ENCODE peak calls at places on chromosomes 2 and 18, in five cellular contexts. L, Z, S, Q and W are unnamed samples.

GRCh38 chr2:17877811-17878221 is 651 bp upstream of the KCNS3 start:
- DNase-seq in Z (no peak), S (no peak), Q (no peak), L (no peak), W (no peak)

GRCh38 chr2:12046641-12047040 is 300.2 kb downstream of the LPIN1 start:
- DNase-seq in S (no peak), L (no peak), Z (no peak), Q (no peak), W (no peak)

GRCh38 chr18:39053569-39053968 is 1488.0 kb upstream of the CELF4 start:
- DNase-seq in Q (peak), L (no peak), Z (no peak), S (no peak), W (no peak)

GRCh38 chr2:233852056-233852455 is 2.3 kb downstream of the HJURP start:
- DNase-seq in Q (no peak), L (no peak), Z (no peak), S (no peak), W (no peak)

GRCh38 chr18:11419336-11419735 is 190.1 kb upstream of the SLC35G4 start:
- DNase-seq in S (no peak), Z (no peak), Q (no peak), L (no peak), W (no peak)

GRCh38 chr2:160649698-160650097 is 156.1 kb upstream of the RBMS1 start:
- DNase-seq in Q (no peak), Z (no peak), L (no peak), S (no peak), W (no peak)

GRCh38 chr2:160286541-160286940 is 86.5 kb upstream of the ITGB6 start:
- DNase-seq in Q (no peak), Z (no peak), S (no peak), L (no peak), W (no peak)

GRCh38 chr2:136010126-136010525 is 24.7 kb upstream of the DARS1 start:
- DNase-seq in Z (no peak), S (no peak), L (no peak), Q (no peak), W (no peak)

GRCh38 chr2:9811679-9812511 is 31.4 kb upstream of the TAF1B start:
- DNase-seq in L (no peak), S (no peak), Z (no peak), Q (no peak), W (no peak)

GRCh38 chr2:150585221-150585971 is 97.9 kb upstream of the RND3 start:
- DNase-seq in Z (no peak), L (no peak), S (no peak), Q (no peak), W (no peak)

GRCh38 chr2:85794491-85795121 is 40.8 kb downstream of the ATOH8 start:
- DNase-seq in S (no peak), Q (no peak), Z (no peak), L (no peak), W (no peak)

GRCh38 chr18:22939649-22940048 is 6.5 kb downstream of the RBBP8 start:
- DNase-seq in Z (no peak), Q (no peak), S (no peak), L (no peak), W (no peak)

GRCh38 chr2:120261387-120262006 is 8.8 kb downstream of the RALB start:
- DNase-seq in L (no peak), Q (no peak), S (peak), Z (no peak), W (no peak)

GRCh38 chr2:63047534-63048281 is 2.9 kb upstream of the OTX1 start:
- DNase-seq in Z (no peak), S (no peak), Q (no peak), L (no peak), W (no peak)

GRCh38 chr2:197217561-197217960 is 93.0 kb downstream of the ANKRD44 start:
- DNase-seq in L (no peak), Q (no peak), Z (no peak), S (no peak), W (no peak)

GRCh38 chr2:44291281-44292248 is 16.3 kb downstream of the SLC3A1 start:
- DNase-seq in S (peak), Q (peak), Z (no peak), L (no peak), W (no peak)